ENCODE peak calls at places on chromosomes 1 and 21, in eight cellular contexts. K is Panc1; V is ureter; P is A549; E is HTR-8/SVneo; C is stimulated activated CD4-positive, alpha-beta T cell treated with anti-CD3 and anti-CD28 coated beads, Interleukin-4, amount 100 ng/mL, for 4 hours; Q is AG10803; U is stimulated activated naive B cell treated with anti-CD40 and anti-IgM and Interleukin-4, amounts not matched to agents 10 μg/mL and 1 μg/mL and 100 μg/mL, for 72 hours. L is an unnamed sample.

GRCh38 chr1:75522389-75522788 is 88.5 kb downstream of the SLC44A5 start:
- DNase-seq in K (no peak), V (no peak), P (no peak), E (no peak), C (no peak), Q (no peak), U (no peak), L (no peak)

GRCh38 chr1:8864713-8865397 is 13.6 kb downstream of the ENO1 start:
- DNase-seq in K (no peak), V (no peak), P (no peak), E (no peak), C (no peak), Q (no peak), U (no peak), L (no peak)

GRCh38 chr21:44967082-44968047 is 27.5 kb downstream of the SLX9 start:
- DNase-seq in K (no peak), V (no peak), P (no peak), E (no peak), C (no peak), Q (no peak), U (no peak), L (no peak)

GRCh38 chr1:228445524-228445866 is 28.8 kb upstream of the TRIM17 start:
- DNase-seq in K (no peak), V (no peak), P (no peak), E (no peak), C (no peak), Q (no peak), U (no peak), L (no peak)

GRCh38 chr1:11838349-11839272 is 9.0 kb downstream of the NPPA start:
- DNase-seq in K (peak; percentile 51), V (peak; percentile 82), P (peak; percentile 49), E (peak; percentile 86), C (peak; percentile 73), Q (peak; percentile 54), U (peak; percentile 53), L (peak; percentile 74)

GRCh38 chr1:223230161-223230881 is 87.3 kb upstream of the TLR5 start:
- DNase-seq in K (no peak), V (no peak), P (no peak), E (peak; percentile 27), C (no peak), Q (peak; percentile 92), U (no peak), L (no peak)

GRCh38 chr21:37072239-37072987 is 458 bp downstream of the PIGP start:
- DNase-seq in K (no peak), V (no peak), P (no peak), E (no peak), C (peak; percentile 70), Q (peak; percentile 85), U (no peak), L (no peak)

GRCh38 chr1:17186216-17186894 is 18.6 kb upstream of the PADI1 start:
- DNase-seq in K (no peak), V (peak; percentile 34), P (no peak), E (no peak), C (no peak), Q (no peak), U (no peak), L (no peak)

GRCh38 chr1:94092210-94092613 is 28.7 kb downstream of the ABCA4 start:
- DNase-seq in K (no peak), V (no peak), P (no peak), E (peak; percentile 61), C (no peak), Q (peak; percentile 36), U (no peak), L (no peak)

GRCh38 chr1:214143015-214143775 is 137.8 kb upstream of the SMYD2 start:
- DNase-seq in K (no peak), V (no peak), P (no peak), E (no peak), C (no peak), Q (no peak), U (no peak), L (no peak)

GRCh38 chr1:47432071-47433036 is 5.5 kb upstream of the FOXD2 start:
- DNase-seq in K (no peak), V (peak; percentile 83), P (peak; percentile 61), E (no peak), C (peak; percentile 56), Q (peak; percentile 72), U (no peak), L (peak; percentile 62)

GRCh38 chr1:157113116-157113515 is 13.5 kb upstream of the ETV3L start:
- DNase-seq in K (no peak), V (no peak), P (no peak), E (no peak), C (no peak), Q (no peak), U (no peak), L (no peak)

GRCh38 chr21:15135867-15136629 is 71.2 kb upstream of the NRIP1 start:
- DNase-seq in K (no peak), V (no peak), P (no peak), E (no peak), C (no peak), Q (no peak), U (no peak), L (no peak)

GRCh38 chr1:107683198-107683657 is 281.8 kb downstream of the VAV3 start:
- DNase-seq in K (no peak), V (no peak), P (peak; percentile 90), E (no peak), C (no peak), Q (no peak), U (no peak), L (no peak)

GRCh38 chr1:10438677-10439163 is 8.5 kb downstream of the CENPS start:
- DNase-seq in K (no peak), V (no peak), P (no peak), E (no peak), C (no peak), Q (no peak), U (no peak), L (no peak)

GRCh38 chr1:154833841-154834240 is 36.2 kb downstream of the KCNN3 start:
- DNase-seq in K (no peak), V (no peak), P (no peak), E (no peak), C (no peak), Q (no peak), U (no peak), L (no peak)

GRCh38 chr21:46323227-46323709 is 402 bp downstream of the C21orf58 start:
- DNase-seq in K (no peak), V (no peak), P (no peak), E (no peak), C (no peak), Q (no peak), U (no peak), L (no peak)

GRCh38 chr1:14659913-14660312 is 61.4 kb downstream of the KAZN start:
- DNase-seq in K (no peak), V (no peak), P (no peak), E (no peak), C (no peak), Q (no peak), U (no peak), L (no peak)

GRCh38 chr1:226549937-226550670 is 1.5 kb downstream of the STUM start:
- DNase-seq in K (no peak), V (peak; percentile 74), P (no peak), E (no peak), C (peak; percentile 19), Q (no peak), U (peak; percentile 41), L (no peak)

GRCh38 chr1:85494957-85495266 is 30.0 kb upstream of the DDAH1 start:
- DNase-seq in K (no peak), V (no peak), P (peak; percentile 30), E (peak; percentile 9), C (no peak), Q (peak; percentile 44), U (no peak), L (no peak)